ENCODE peak calls at places on chromosomes 5 and 9, in ten cellular contexts. R is NCI-H1105; K is stimulated activated CD8-positive, alpha-beta memory T cell treated with anti-CD3 and anti-CD28 coated beads, Interleukin-12 subunit alpha, Interleukin-12 subunit beta, amount 100 ng/mL, for 4 hours; J is tibial nerve; X is iris pigment epithelial cell; P is GM04503; B is uterus; D is A172; T is Peyer's patch; I is NCI-H69. E is an unnamed sample.

GRCh38 chr5:134070979-134071849 is 43.3 kb upstream of the TCF7 start:
- DNase-seq in X (no peak), J (no peak), K (no peak), R (no peak), B (no peak), D (no peak), I (peak), T (no peak), P (no peak), E (no peak)

GRCh38 chr5:26569929-26570258 is 468.5 kb downstream of the CDH9 start:
- DNase-seq in K (no peak), R (no peak), I (no peak), T (no peak), J (no peak), P (no peak), B (no peak), X (no peak), D (no peak), E (no peak)

GRCh38 chr9:121160025-121160424 is 41.6 kb downstream of the RAB14 start:
- DNase-seq in P (no peak), J (no peak), R (no peak), I (no peak), B (no peak), D (no peak), K (no peak), T (no peak), X (no peak), E (no peak)

GRCh38 chr9:133529457-133529856 is 4.7 kb upstream of the MYMK start:
- DNase-seq in R (no peak), D (no peak), X (no peak), K (no peak), B (no peak), J (no peak), T (no peak), I (no peak), P (no peak), E (no peak)

GRCh38 chr5:178420424-178420823 is 169.8 kb downstream of the COL23A1 start:
- DNase-seq in T (no peak), P (no peak), J (no peak), B (no peak), I (no peak), R (no peak), D (no peak), X (no peak), K (no peak), E (no peak)

GRCh38 chr5:141692533-141692888 is 10.5 kb upstream of the ARAP3 start:
- DNase-seq in B (no peak), P (no peak), X (no peak), D (no peak), T (no peak), R (no peak), I (no peak), J (no peak), K (no peak), E (no peak)

GRCh38 chr5:72160959-72161358 is 53.7 kb downstream of the MAP1B start:
- DNase-seq in B (no peak), K (no peak), R (no peak), P (no peak), I (no peak), J (no peak), D (no peak), X (peak), T (no peak), E (no peak)

GRCh38 chr9:86648828-86649170 is 294.6 kb upstream of the TUT7 start:
- DNase-seq in J (no peak), X (no peak), K (no peak), I (no peak), R (no peak), D (no peak), B (no peak), P (no peak), T (no peak), E (no peak)

GRCh38 chr5:18553269-18553668 is 919.0 kb downstream of the TAF11L14 start:
- DNase-seq in P (no peak), R (no peak), T (no peak), B (no peak), X (peak), D (peak), I (no peak), J (no peak), K (no peak), E (peak)

GRCh38 chr9:34546834-34547827 is 24.3 kb upstream of the ENHO start:
- DNase-seq in I (peak), X (peak), R (peak), P (peak), B (peak), T (peak), D (peak), K (no peak), J (peak), E (peak)

GRCh38 chr5:23631283-23632045 is 124.1 kb downstream of the PRDM9 start:
- DNase-seq in R (no peak), X (peak), T (no peak), J (no peak), I (peak), B (no peak), P (no peak), D (peak), K (no peak), E (no peak)

GRCh38 chr9:136532799-136533774 is 12.8 kb downstream of the NOTCH1 start:
- DNase-seq in B (no peak), J (no peak), I (no peak), T (no peak), P (no peak), K (no peak), X (no peak), R (no peak), D (no peak), E (no peak)